ENCODE peak calls at places on chromosomes 13 and 19, in ten cellular contexts. One of them, this sample, is unnamed. For H3K4me1 and H3K36me3, the result is how much of the 10 kb centered on the place peaks cover.

GRCh38 chr19:41792513-41793413 is 3.6 kb upstream of the CEACAM3 start:
- DNase-seq in CD8-positive, alpha-beta memory T cell: peak
- DNase-seq in left ventricle myocardium inferior: peak
- DNase-seq in upper lobe of right lung: peak
- DNase-seq in astrocyte: peak
- DNase-seq in A673: peak
- DNase-seq in sigmoid colon: no peak
- DNase-seq in spleen: peak
- DNase-seq in vagina: no peak
- DNase-seq in lower lobe of right lung: peak
- DNase-seq in this sample: peak

GRCh38 chr19:33804021-33804799 is 7.5 kb downstream of the KCTD15 start:
- DNase-seq in CD8-positive, alpha-beta memory T cell: no peak
- DNase-seq in left ventricle myocardium inferior: peak
- DNase-seq in upper lobe of right lung: no peak
- DNase-seq in astrocyte: peak
- DNase-seq in A673: no peak
- DNase-seq in sigmoid colon: peak
- DNase-seq in spleen: no peak
- DNase-seq in vagina: no peak
- DNase-seq in lower lobe of right lung: no peak
- DNase-seq in this sample: no peak

GRCh38 chr13:94842901-94843300 is 130.6 kb upstream of the SOX21 start:
- DNase-seq in CD8-positive, alpha-beta memory T cell: no peak
- DNase-seq in left ventricle myocardium inferior: no peak
- DNase-seq in upper lobe of right lung: no peak
- DNase-seq in astrocyte: no peak
- DNase-seq in A673: no peak
- DNase-seq in sigmoid colon: no peak
- DNase-seq in spleen: no peak
- DNase-seq in vagina: no peak
- DNase-seq in lower lobe of right lung: no peak
- DNase-seq in this sample: no peak

GRCh38 chr13:20525144-20525600 is 485 bp downstream of the CRYL1 start:
- DNase-seq in CD8-positive, alpha-beta memory T cell: peak
- DNase-seq in left ventricle myocardium inferior: peak
- DNase-seq in upper lobe of right lung: peak
- DNase-seq in astrocyte: no peak
- DNase-seq in A673: peak
- DNase-seq in sigmoid colon: peak
- DNase-seq in spleen: peak
- DNase-seq in vagina: no peak
- DNase-seq in lower lobe of right lung: peak
- DNase-seq in this sample: no peak

GRCh38 chr13:33111414-33112110 is 95.3 kb downstream of the KL start:
- DNase-seq in CD8-positive, alpha-beta memory T cell: no peak
- DNase-seq in left ventricle myocardium inferior: peak
- DNase-seq in upper lobe of right lung: no peak
- DNase-seq in astrocyte: peak
- DNase-seq in A673: no peak
- DNase-seq in sigmoid colon: peak
- DNase-seq in spleen: no peak
- DNase-seq in vagina: no peak
- DNase-seq in lower lobe of right lung: no peak
- DNase-seq in this sample: no peak

GRCh38 chr19:51549533-51550324 is 18.3 kb upstream of the SIGLEC6 start:
- DNase-seq in CD8-positive, alpha-beta memory T cell: no peak
- DNase-seq in left ventricle myocardium inferior: no peak
- DNase-seq in upper lobe of right lung: no peak
- DNase-seq in astrocyte: no peak
- DNase-seq in A673: no peak
- DNase-seq in sigmoid colon: no peak
- DNase-seq in spleen: no peak
- DNase-seq in vagina: no peak
- DNase-seq in lower lobe of right lung: no peak
- DNase-seq in this sample: no peak

GRCh38 chr19:15479391-15480345 is at the start of gene PGLYRP2:
- DNase-seq in CD8-positive, alpha-beta memory T cell: no peak
- DNase-seq in left ventricle myocardium inferior: no peak
- DNase-seq in upper lobe of right lung: peak
- DNase-seq in astrocyte: no peak
- DNase-seq in A673: peak
- DNase-seq in sigmoid colon: no peak
- DNase-seq in spleen: no peak
- DNase-seq in vagina: no peak
- DNase-seq in lower lobe of right lung: peak
- DNase-seq in this sample: no peak

GRCh38 chr19:38634757-38635482 is 12.5 kb upstream of the ACTN4 start:
- DNase-seq in CD8-positive, alpha-beta memory T cell: peak
- DNase-seq in left ventricle myocardium inferior: peak
- DNase-seq in upper lobe of right lung: peak
- DNase-seq in astrocyte: no peak
- DNase-seq in A673: peak
- DNase-seq in sigmoid colon: peak
- DNase-seq in spleen: peak
- DNase-seq in vagina: no peak
- DNase-seq in lower lobe of right lung: peak
- DNase-seq in this sample: no peak

GRCh38 chr13:98014766-98015165 is 61.3 kb downstream of the IPO5 start:
- DNase-seq in CD8-positive, alpha-beta memory T cell: no peak
- DNase-seq in left ventricle myocardium inferior: no peak
- DNase-seq in upper lobe of right lung: no peak
- DNase-seq in astrocyte: peak
- DNase-seq in A673: peak
- DNase-seq in sigmoid colon: no peak
- DNase-seq in spleen: no peak
- DNase-seq in vagina: no peak
- DNase-seq in lower lobe of right lung: no peak
- DNase-seq in this sample: no peak

GRCh38 chr19:28920269-28921066 is 292.5 kb downstream of the UQCRFS1 start:
- DNase-seq in CD8-positive, alpha-beta memory T cell: no peak
- DNase-seq in left ventricle myocardium inferior: no peak
- DNase-seq in upper lobe of right lung: no peak
- DNase-seq in astrocyte: no peak
- DNase-seq in A673: no peak
- DNase-seq in sigmoid colon: no peak
- DNase-seq in spleen: no peak
- DNase-seq in vagina: no peak
- DNase-seq in lower lobe of right lung: no peak
- DNase-seq in this sample: no peak

GRCh38 chr19:31538879-31539278 is 189.6 kb upstream of the TSHZ3 start:
- DNase-seq in CD8-positive, alpha-beta memory T cell: no peak
- DNase-seq in left ventricle myocardium inferior: no peak
- DNase-seq in upper lobe of right lung: no peak
- DNase-seq in astrocyte: no peak
- DNase-seq in A673: no peak
- DNase-seq in sigmoid colon: no peak
- DNase-seq in spleen: no peak
- DNase-seq in vagina: peak
- DNase-seq in lower lobe of right lung: no peak
- DNase-seq in this sample: no peak

GRCh38 chr19:33507021-33507956 is 14.3 kb downstream of the PEPD start:
- DNase-seq in CD8-positive, alpha-beta memory T cell: no peak
- DNase-seq in left ventricle myocardium inferior: no peak
- DNase-seq in upper lobe of right lung: no peak
- DNase-seq in astrocyte: peak
- DNase-seq in A673: no peak
- DNase-seq in sigmoid colon: no peak
- DNase-seq in spleen: peak
- DNase-seq in vagina: no peak
- DNase-seq in lower lobe of right lung: no peak
- DNase-seq in this sample: no peak

GRCh38 chr13:25927966-25928365 is 123.8 kb downstream of the SHISA2 start:
- DNase-seq in CD8-positive, alpha-beta memory T cell: no peak
- DNase-seq in left ventricle myocardium inferior: no peak
- DNase-seq in upper lobe of right lung: no peak
- DNase-seq in astrocyte: peak
- DNase-seq in A673: no peak
- DNase-seq in sigmoid colon: no peak
- DNase-seq in spleen: no peak
- DNase-seq in vagina: no peak
- DNase-seq in lower lobe of right lung: no peak
- DNase-seq in this sample: no peak

GRCh38 chr13:98272549-98272948 is 95.5 kb upstream of the RNF113B start:
- DNase-seq in CD8-positive, alpha-beta memory T cell: no peak
- DNase-seq in left ventricle myocardium inferior: no peak
- DNase-seq in upper lobe of right lung: no peak
- DNase-seq in astrocyte: no peak
- DNase-seq in A673: no peak
- DNase-seq in sigmoid colon: no peak
- DNase-seq in spleen: no peak
- DNase-seq in vagina: no peak
- DNase-seq in lower lobe of right lung: no peak
- DNase-seq in this sample: peak

GRCh38 chr13:44397766-44398223 is 24.2 kb downstream of the SERP2 start:
- DNase-seq in CD8-positive, alpha-beta memory T cell: no peak
- DNase-seq in left ventricle myocardium inferior: no peak
- DNase-seq in upper lobe of right lung: no peak
- DNase-seq in astrocyte: peak
- DNase-seq in A673: no peak
- DNase-seq in sigmoid colon: peak
- DNase-seq in spleen: peak
- DNase-seq in vagina: no peak
- DNase-seq in lower lobe of right lung: no peak
- DNase-seq in this sample: no peak

GRCh38 chr13:51342706-51343105 is 3.2 kb downstream of the SERPINE3 start:
- DNase-seq in CD8-positive, alpha-beta memory T cell: no peak
- DNase-seq in left ventricle myocardium inferior: no peak
- DNase-seq in upper lobe of right lung: no peak
- DNase-seq in astrocyte: peak
- DNase-seq in A673: no peak
- DNase-seq in sigmoid colon: no peak
- DNase-seq in spleen: no peak
- DNase-seq in vagina: no peak
- DNase-seq in lower lobe of right lung: no peak
- DNase-seq in this sample: no peak

GRCh38 chr19:47726467-47726866 is 13.2 kb downstream of the EHD2 start:
- DNase-seq in CD8-positive, alpha-beta memory T cell: no peak
- DNase-seq in left ventricle myocardium inferior: no peak
- DNase-seq in upper lobe of right lung: no peak
- DNase-seq in astrocyte: peak
- DNase-seq in A673: no peak
- DNase-seq in sigmoid colon: no peak
- DNase-seq in spleen: no peak
- DNase-seq in vagina: no peak
- DNase-seq in lower lobe of right lung: no peak
- DNase-seq in this sample: no peak
- H3K4me1 ChIP-seq in CD8-positive, alpha-beta memory T cell: under half
- H3K4me1 ChIP-seq in left ventricle myocardium inferior: half or more
- H3K4me1 ChIP-seq in upper lobe of right lung: half or more
- H3K4me1 ChIP-seq in astrocyte: under half
- H3K4me1 ChIP-seq in A673: under half
- H3K4me1 ChIP-seq in sigmoid colon: under half
- H3K4me1 ChIP-seq in spleen: half or more
- H3K4me1 ChIP-seq in vagina: half or more
- H3K4me1 ChIP-seq in lower lobe of right lung: half or more
- H3K4me1 ChIP-seq in this sample: under half

GRCh38 chr19:35931874-35932202 is 4.3 kb upstream of the LRFN3 start:
- DNase-seq in CD8-positive, alpha-beta memory T cell: no peak
- DNase-seq in left ventricle myocardium inferior: no peak
- DNase-seq in upper lobe of right lung: no peak
- DNase-seq in astrocyte: no peak
- DNase-seq in A673: no peak
- DNase-seq in sigmoid colon: no peak
- DNase-seq in spleen: no peak
- DNase-seq in vagina: no peak
- DNase-seq in lower lobe of right lung: no peak
- DNase-seq in this sample: no peak
- H3K4me3 ChIP-seq in CD8-positive, alpha-beta memory T cell: no peak
- H3K4me3 ChIP-seq in left ventricle myocardium inferior: peak
- H3K4me3 ChIP-seq in upper lobe of right lung: no peak
- H3K4me3 ChIP-seq in astrocyte: no peak
- H3K4me3 ChIP-seq in A673: no peak
- H3K4me3 ChIP-seq in sigmoid colon: no peak
- H3K4me3 ChIP-seq in spleen: no peak
- H3K4me3 ChIP-seq in vagina: no peak
- H3K4me3 ChIP-seq in lower lobe of right lung: peak
- H3K4me3 ChIP-seq in this sample: no peak

DNA sequence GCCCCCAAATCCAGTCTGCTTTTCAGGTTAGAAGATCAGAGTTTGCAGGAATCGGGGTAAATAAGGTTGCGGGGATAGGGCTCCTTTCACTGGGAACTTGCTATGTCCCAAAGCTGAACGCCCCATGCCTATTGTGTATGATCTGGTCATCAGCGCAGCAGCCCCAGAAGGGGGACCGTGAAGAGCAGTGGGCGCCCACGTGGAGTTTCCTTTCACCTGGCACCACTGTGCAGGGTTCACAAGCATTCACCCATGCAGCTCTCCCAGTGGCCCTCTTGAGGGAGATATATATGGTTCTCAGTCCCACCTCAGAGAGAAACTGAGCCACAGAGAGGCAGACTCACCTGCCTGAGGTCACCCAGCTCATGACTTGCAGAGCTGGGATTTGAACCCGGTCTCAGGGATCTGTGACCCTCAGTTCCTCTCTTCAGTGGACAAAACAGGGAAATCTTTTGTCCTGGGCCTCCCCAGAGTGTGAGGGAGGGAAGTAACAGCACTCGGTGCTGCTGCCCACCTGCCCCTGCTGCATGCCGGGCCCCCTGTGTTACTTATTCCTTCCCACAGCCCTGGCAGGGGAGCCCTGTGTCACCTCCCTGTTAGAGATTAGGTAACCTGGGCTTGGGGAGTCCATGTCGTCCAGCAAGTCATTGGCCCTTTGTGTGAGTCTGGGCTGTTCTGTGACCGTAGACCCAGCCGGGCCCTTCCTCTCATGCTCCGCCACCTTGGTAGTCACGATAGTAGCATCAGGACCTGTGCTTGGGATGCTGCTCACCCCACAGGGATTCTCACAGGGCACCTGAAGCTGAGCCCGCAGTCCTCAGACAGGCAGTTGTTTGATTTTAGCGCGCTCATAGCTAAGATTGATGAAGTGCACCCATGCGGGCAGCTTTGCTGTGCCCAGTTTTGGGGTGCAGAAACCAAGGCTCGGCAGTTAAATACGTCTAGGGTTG is 27.9 kb downstream of the PPP5C start:
- DNase-seq in CD8-positive, alpha-beta memory T cell: no peak
- DNase-seq in left ventricle myocardium inferior: no peak
- DNase-seq in upper lobe of right lung: peak
- DNase-seq in astrocyte: no peak
- DNase-seq in A673: no peak
- DNase-seq in sigmoid colon: peak
- DNase-seq in spleen: no peak
- DNase-seq in vagina: no peak
- DNase-seq in lower lobe of right lung: no peak
- DNase-seq in this sample: no peak
- H3K36me3 ChIP-seq in CD8-positive, alpha-beta memory T cell: under half
- H3K36me3 ChIP-seq in left ventricle myocardium inferior: under half
- H3K36me3 ChIP-seq in upper lobe of right lung: under half
- H3K36me3 ChIP-seq in astrocyte: under half
- H3K36me3 ChIP-seq in A673: under half
- H3K36me3 ChIP-seq in sigmoid colon: under half
- H3K36me3 ChIP-seq in spleen: under half
- H3K36me3 ChIP-seq in vagina: under half
- H3K36me3 ChIP-seq in lower lobe of right lung: half or more
- H3K36me3 ChIP-seq in this sample: under half

DNA sequence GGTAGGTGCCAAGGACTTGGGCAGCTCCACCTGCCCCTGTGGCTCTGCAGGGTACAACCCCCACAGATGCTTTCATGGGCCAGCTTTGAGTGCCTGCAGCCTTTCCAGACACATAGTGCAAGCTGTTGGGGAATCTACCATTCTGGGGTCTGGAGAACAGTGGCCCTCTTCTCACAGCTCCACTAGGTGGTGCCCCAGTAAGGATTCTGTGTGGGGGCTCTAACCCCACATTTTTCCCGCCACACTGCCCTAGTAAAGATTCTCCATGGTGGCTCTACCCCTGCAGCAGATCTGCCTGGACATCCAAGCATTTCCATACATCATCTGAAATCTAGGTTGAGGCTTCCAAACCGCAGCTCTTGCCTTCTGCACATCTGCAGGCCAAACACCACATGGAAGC is 149.7 kb upstream of the FNDC3A start:
- DNase-seq in CD8-positive, alpha-beta memory T cell: no peak
- DNase-seq in left ventricle myocardium inferior: no peak
- DNase-seq in upper lobe of right lung: no peak
- DNase-seq in astrocyte: no peak
- DNase-seq in A673: no peak
- DNase-seq in sigmoid colon: no peak
- DNase-seq in spleen: no peak
- DNase-seq in vagina: no peak
- DNase-seq in lower lobe of right lung: no peak
- DNase-seq in this sample: no peak
- H3K4me1 ChIP-seq in CD8-positive, alpha-beta memory T cell: under half
- H3K4me1 ChIP-seq in left ventricle myocardium inferior: under half
- H3K4me1 ChIP-seq in upper lobe of right lung: under half
- H3K4me1 ChIP-seq in astrocyte: under half
- H3K4me1 ChIP-seq in A673: under half
- H3K4me1 ChIP-seq in sigmoid colon: under half
- H3K4me1 ChIP-seq in spleen: under half
- H3K4me1 ChIP-seq in vagina: under half
- H3K4me1 ChIP-seq in lower lobe of right lung: under half
- H3K4me1 ChIP-seq in this sample: under half

This sample was measured in HAP-1.